ENCODE peak calls at places on chromosomes 5 and 9, in four cellular contexts. E is GM12865, L is neural crest cell, G is suprapubic skin. Y is an unnamed sample.

GRCh38 chr5:15902050-15902449 is 277.5 kb downstream of the MARCHF11 start:
- DNase-seq in G (no peak), L (no peak), E (no peak), Y (no peak)

GRCh38 chr5:24644757-24645156 is at the start of gene CDH10:
- DNase-seq in G (no peak), L (peak), E (no peak), Y (no peak)

GRCh38 chr5:127666043-127666716 is 17.3 kb downstream of the CTXN3 start:
- DNase-seq in L (no peak), E (no peak), G (no peak), Y (no peak)

GRCh38 chr5:55855509-55855908 is 4.4 kb downstream of the IL31RA start:
- DNase-seq in E (peak), G (no peak), L (no peak), Y (no peak)

GRCh38 chr9:99030082-99030481 is 74.8 kb upstream of the TGFBR1 start:
- DNase-seq in L (no peak), E (no peak), G (no peak), Y (no peak)

GRCh38 chr9:138065287-138065686 is 187.7 kb downstream of the CACNA1B start:
- DNase-seq in G (peak), L (no peak), E (no peak), Y (no peak)

GRCh38 chr9:134174526-134175290 is 10.3 kb upstream of the RNU6ATAC start:
- DNase-seq in E (no peak), G (no peak), L (no peak), Y (no peak)

GRCh38 chr9:135974220-135974573 is 13.0 kb upstream of the UBAC1 start:
- DNase-seq in E (no peak), L (no peak), G (no peak), Y (no peak)

GRCh38 chr5:36073595-36074216 is 7.0 kb upstream of the UGT3A2 start:
- DNase-seq in L (no peak), E (peak), G (no peak), Y (no peak)
- TF ChIP-seq CTCF in L (no peak), E (peak), G (no peak), Y (peak)

GRCh38 chr5:145908206-145908945 is 28.0 kb upstream of the SH3RF2 start:
- DNase-seq in E (no peak), G (no peak), L (no peak), Y (no peak)
- TF ChIP-seq CTCF in E (no peak), G (no peak), L (peak), Y (peak)

GRCh38 chr5:95847261-95847592 is 24.7 kb upstream of the GLRX start:
- DNase-seq in L (no peak), G (no peak), E (no peak), Y (no peak)
- TF ChIP-seq CTCF in L (no peak), G (no peak), E (no peak), Y (no peak)

DNA sequence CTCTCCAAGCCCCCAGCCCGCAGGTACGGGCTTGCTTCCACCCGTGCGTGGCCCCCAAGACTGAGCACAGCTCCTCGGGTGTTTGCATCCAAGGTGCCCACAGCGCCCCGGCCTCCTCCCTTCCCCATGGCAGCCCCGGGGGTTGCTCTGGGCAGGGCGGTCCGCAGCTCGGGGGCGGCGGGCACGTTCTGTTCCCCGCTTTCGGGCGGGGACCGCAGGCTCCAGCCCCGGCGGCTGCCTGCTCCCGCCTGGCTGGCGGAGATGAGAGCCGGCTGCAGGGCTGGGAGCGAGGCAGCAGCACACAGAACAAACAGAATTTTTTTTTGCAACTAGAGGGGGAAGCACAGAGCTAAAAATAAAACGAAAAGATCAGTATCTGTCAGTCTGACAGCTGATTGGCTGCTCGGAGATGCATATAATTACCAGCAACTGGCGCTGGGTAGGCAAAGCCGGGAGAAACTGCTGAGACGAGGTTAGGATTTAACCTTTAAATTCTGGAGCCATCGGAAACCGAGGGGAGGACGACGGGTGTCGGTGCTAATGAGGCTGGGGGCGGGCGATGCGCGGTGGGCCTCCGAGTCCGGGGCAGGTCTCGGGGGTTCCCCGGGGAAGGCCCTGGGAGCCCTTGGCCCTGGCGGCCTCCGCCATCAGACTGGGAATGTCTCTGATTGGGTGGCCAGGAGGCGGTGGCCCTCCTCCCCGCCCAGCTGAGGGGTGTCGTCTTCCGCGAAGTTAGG is 142.7 kb upstream of the IER5L start:
- DNase-seq in L (no peak), E (peak), G (peak), Y (no peak)
- TF ChIP-seq CTCF in L (no peak), E (no peak), G (no peak), Y (no peak)

GRCh38 chr5:14406554-14406849 is 175.1 kb upstream of the OTULINL start:
- DNase-seq in G (no peak), L (no peak), E (no peak), Y (no peak)

GRCh38 chr5:14407051-14407450 is 174.5 kb upstream of the OTULINL start:
- DNase-seq in G (no peak), L (no peak), E (no peak), Y (no peak)

GRCh38 chr5:14407746-14408175 is 173.8 kb upstream of the OTULINL start:
- DNase-seq in L (no peak), G (no peak), E (no peak), Y (no peak)

GRCh38 chr5:14405706-14406553 is 175.7 kb upstream of the OTULINL start:
- DNase-seq in E (no peak), L (no peak), G (no peak), Y (no peak)

GRCh38 chr5:14405267-14405666 is 176.3 kb upstream of the OTULINL start:
- DNase-seq in E (no peak), G (no peak), L (no peak), Y (no peak)
- TF ChIP-seq CTCF in E (no peak), G (no peak), L (peak), Y (peak)

GRCh38 chr5:93790401-93790800 is 49.0 kb upstream of the POU5F2 start:
- DNase-seq in G (no peak), L (no peak), E (no peak), Y (no peak)

GRCh38 chr5:93789173-93790070 is 48.0 kb upstream of the POU5F2 start:
- DNase-seq in L (no peak), E (no peak), G (no peak), Y (no peak)

GRCh38 chr5:93791520-93791972 is 50.1 kb upstream of the POU5F2 start:
- DNase-seq in L (no peak), E (no peak), G (no peak), Y (no peak)

GRCh38 chr5:93785475-93785874 is 44.1 kb upstream of the POU5F2 start:
- DNase-seq in L (no peak), G (no peak), E (no peak), Y (no peak)

DNA sequence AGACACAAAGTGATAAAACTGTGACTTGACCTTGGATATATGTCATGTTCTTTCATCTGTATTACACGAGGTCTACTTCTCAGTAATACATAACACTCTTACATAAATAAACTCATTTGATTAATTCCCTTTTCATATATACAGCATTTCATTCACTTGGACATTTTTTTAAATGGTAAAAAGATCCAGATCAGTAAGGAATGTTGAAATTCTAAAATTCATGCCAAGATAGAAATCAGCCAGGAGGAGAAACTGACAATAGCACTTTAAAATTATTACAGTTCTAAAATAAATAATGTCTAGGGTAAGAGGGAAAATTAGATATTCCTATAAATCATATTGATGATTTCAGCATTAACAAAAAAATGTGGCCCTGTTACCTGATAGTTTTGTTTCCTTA is 46.2 kb upstream of the POU5F2 start:
- DNase-seq in L (no peak), E (no peak), G (no peak), Y (no peak)
- TF ChIP-seq CTCF in L (no peak), E (no peak), G (no peak), Y (no peak)